ENCODE peak calls at places on chromosomes 3 and 15, in six cellular contexts. Q, S, R, A, O and E are unnamed samples.

GRCh38 chr3:98013428-98014349 is 21.4 kb downstream of the GABRR3 start:
- DNase-seq in Q (no peak), O (no peak), R (peak), S (no peak), A (peak), E (no peak)

GRCh38 chr3:182138388-182138787 is 426.7 kb downstream of the SOX2 start:
- DNase-seq in S (no peak), Q (no peak), A (no peak), R (no peak), O (no peak), E (no peak)

GRCh38 chr15:61879219-61879618 is 181.0 kb downstream of the VPS13C start:
- DNase-seq in S (no peak), A (no peak), O (no peak), Q (no peak), R (no peak), E (no peak)

GRCh38 chr3:14225421-14225820 is 46.8 kb downstream of the LSM3 start:
- DNase-seq in Q (no peak), O (peak), S (no peak), A (peak), R (no peak), E (no peak)

GRCh38 chr3:111585214-111585613 is 9.9 kb downstream of the ZBED2 start:
- DNase-seq in O (peak), R (peak), S (no peak), Q (no peak), A (no peak), E (no peak)

GRCh38 chr15:93028632-93029612 is 60.1 kb downstream of the RGMA start:
- DNase-seq in R (peak), A (peak), O (peak), Q (no peak), S (no peak), E (no peak)

GRCh38 chr3:130508970-130509369 is 8.0 kb upstream of the COL6A6 start:
- DNase-seq in Q (no peak), O (no peak), A (no peak), R (no peak), S (no peak), E (no peak)

GRCh38 chr3:98449606-98450193 is 13.3 kb upstream of the OR5K1 start:
- DNase-seq in Q (no peak), S (no peak), O (no peak), R (no peak), A (no peak), E (no peak)

GRCh38 chr15:38520035-38520434 is 44.6 kb downstream of the RASGRP1 start:
- DNase-seq in R (no peak), S (no peak), Q (no peak), A (no peak), O (no peak), E (no peak)

GRCh38 chr3:193665370-193665989 is 72.5 kb downstream of the OPA1 start:
- DNase-seq in S (no peak), R (peak), O (peak), A (peak), Q (no peak), E (no peak)

GRCh38 chr3:17151598-17152373 is 267.0 kb downstream of the PLCL2 start:
- DNase-seq in O (peak), R (no peak), Q (no peak), S (no peak), A (no peak), E (no peak)

GRCh38 chr15:31273258-31273941 is 53.2 kb upstream of the KLF13 start:
- DNase-seq in R (no peak), O (no peak), S (no peak), A (no peak), Q (peak), E (no peak)

GRCh38 chr3:34864011-34864410 is 775.3 kb upstream of the ARPP21 start:
- DNase-seq in Q (no peak), A (no peak), R (no peak), O (no peak), S (no peak), E (no peak)

GRCh38 chr15:52181938-52182780 is 9.0 kb downstream of the GNB5 start:
- DNase-seq in A (no peak), R (no peak), O (peak), Q (no peak), S (no peak), E (no peak)

GRCh38 chr3:188974856-188975611 is 196.7 kb upstream of the TPRG1 start:
- DNase-seq in O (no peak), Q (no peak), A (no peak), R (peak), S (no peak), E (no peak)

GRCh38 chr15:43230640-43231115 is 9.9 kb upstream of the EPB42 start:
- DNase-seq in A (peak), S (no peak), O (no peak), R (no peak), Q (no peak), E (no peak)

GRCh38 chr3:123072564-123072963 is 5.7 kb downstream of the PDIA5 start:
- DNase-seq in R (no peak), A (no peak), Q (no peak), S (no peak), O (no peak), E (no peak)

GRCh38 chr15:52804526-52805081 is 14.5 kb upstream of the ONECUT1 start:
- DNase-seq in S (peak), Q (peak), R (no peak), A (no peak), O (no peak), E (peak)

GRCh38 chr15:25682349-25682748 is 180.8 kb downstream of the ATP10A start:
- DNase-seq in Q (no peak), R (no peak), O (no peak), S (no peak), A (no peak), E (no peak)

DNA sequence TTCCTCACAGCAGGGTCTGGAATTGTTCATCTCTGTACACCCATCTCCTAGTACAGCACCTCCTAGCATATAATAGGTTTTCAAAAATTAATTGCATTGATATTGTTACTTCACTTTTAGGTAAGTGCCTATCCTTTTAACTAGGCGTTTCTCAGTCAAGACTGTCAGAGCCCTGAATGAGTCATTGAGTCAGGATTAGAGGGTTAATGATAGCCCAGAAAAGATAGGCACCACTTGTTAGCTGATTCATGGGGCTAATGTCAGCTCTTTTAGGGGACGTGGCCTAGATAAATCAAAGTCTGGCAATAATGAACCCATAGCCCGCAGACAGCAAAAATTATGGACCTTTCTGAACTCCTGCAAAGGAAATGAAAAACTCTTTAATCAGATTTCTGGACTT is 42.9 kb downstream of the TIMP4 start:
- DNase-seq in R (no peak), A (no peak), O (no peak), Q (no peak), S (no peak), E (no peak)
- H3K14ac ChIP-seq in R (no peak), A (no peak), O (no peak), Q (no peak), S (no peak), E (no peak)

GRCh38 chr3:132285620-132285945 is 31.6 kb upstream of the ACP3 start:
- DNase-seq in S (no peak), A (no peak), O (peak), R (no peak), Q (no peak), E (no peak)
- H3K14ac ChIP-seq in S (no peak), A (no peak), O (no peak), R (no peak), Q (no peak), E (no peak)

GRCh38 chr3:90055721-90056120 is 948.3 kb downstream of the EPHA3 start:
- DNase-seq in S (no peak), R (peak), Q (no peak), A (peak), O (no peak), E (no peak)
- H3K14ac ChIP-seq in S (no peak), R (no peak), Q (no peak), A (no peak), O (no peak), E (no peak)

GRCh38 chr3:50122071-50122470 is 33.1 kb upstream of the SEMA3F start:
- DNase-seq in O (no peak), A (no peak), S (no peak), Q (no peak), R (no peak), E (no peak)
- H3K14ac ChIP-seq in O (no peak), A (no peak), S (no peak), Q (no peak), R (no peak), E (no peak)